ENCODE peak calls at places on chromosomes 5 and 9, in five cellular contexts. One of them, this sample, is unnamed.

GRCh38 chr9:121888438-121888775 is 204.7 kb downstream of the TTLL11 start:
- DNase-seq in osteocyte: no peak
- DNase-seq in MM.1S: no peak
- DNase-seq in AG09309: peak; percentile 72
- DNase-seq in fibroblast of the aortic adventitia: peak; percentile 78
- DNase-seq in this sample: peak; percentile 96

GRCh38 chr5:176776916-176777315 is 33.4 kb upstream of the UNC5A start:
- DNase-seq in osteocyte: peak; percentile 66
- DNase-seq in MM.1S: no peak
- DNase-seq in AG09309: no peak
- DNase-seq in fibroblast of the aortic adventitia: no peak
- DNase-seq in this sample: no peak

GRCh38 chr5:38673671-38674071 is 117.2 kb upstream of the LIFR start:
- DNase-seq in osteocyte: peak; percentile 40
- DNase-seq in MM.1S: no peak
- DNase-seq in AG09309: no peak
- DNase-seq in fibroblast of the aortic adventitia: no peak
- DNase-seq in this sample: no peak

GRCh38 chr9:36941441-36941840 is 92.6 kb downstream of the PAX5 start:
- DNase-seq in osteocyte: peak; percentile 54
- DNase-seq in MM.1S: no peak
- DNase-seq in AG09309: no peak
- DNase-seq in fibroblast of the aortic adventitia: no peak
- DNase-seq in this sample: no peak

GRCh38 chr9:128203842-128204551 is 818 bp downstream of the DNM1 start:
- DNase-seq in osteocyte: no peak
- DNase-seq in MM.1S: no peak
- DNase-seq in AG09309: no peak
- DNase-seq in fibroblast of the aortic adventitia: peak; percentile 37
- DNase-seq in this sample: peak; percentile 34

GRCh38 chr5:151328734-151329133 is 18.6 kb downstream of the SLC36A2 start:
- DNase-seq in osteocyte: peak; percentile 8
- DNase-seq in MM.1S: no peak
- DNase-seq in AG09309: no peak
- DNase-seq in fibroblast of the aortic adventitia: no peak
- DNase-seq in this sample: no peak

GRCh38 chr5:180486636-180487149 is 7.5 kb upstream of the CNOT6 start:
- DNase-seq in osteocyte: no peak
- DNase-seq in MM.1S: no peak
- DNase-seq in AG09309: no peak
- DNase-seq in fibroblast of the aortic adventitia: no peak
- DNase-seq in this sample: no peak

GRCh38 chr5:171617787-171618690 is 167.6 kb upstream of the SMIM23 start:
- DNase-seq in osteocyte: no peak
- DNase-seq in MM.1S: no peak
- DNase-seq in AG09309: no peak
- DNase-seq in fibroblast of the aortic adventitia: no peak
- DNase-seq in this sample: no peak

GRCh38 chr5:150512368-150512747 is 4.4 kb downstream of the NDST1 start:
- DNase-seq in osteocyte: no peak
- DNase-seq in MM.1S: no peak
- DNase-seq in AG09309: no peak
- DNase-seq in fibroblast of the aortic adventitia: peak; percentile 73
- DNase-seq in this sample: no peak

GRCh38 chr5:179406031-179406681 is 60.9 kb upstream of the ADAMTS2 start:
- DNase-seq in osteocyte: peak; percentile 83
- DNase-seq in MM.1S: no peak
- DNase-seq in AG09309: no peak
- DNase-seq in fibroblast of the aortic adventitia: peak; percentile 16
- DNase-seq in this sample: no peak

GRCh38 chr5:161299053-161299452 is 247.5 kb downstream of the GABRB2 start:
- DNase-seq in osteocyte: no peak
- DNase-seq in MM.1S: no peak
- DNase-seq in AG09309: no peak
- DNase-seq in fibroblast of the aortic adventitia: no peak
- DNase-seq in this sample: no peak

GRCh38 chr5:179154991-179155955 is 95.1 kb downstream of the ZNF354C start:
- DNase-seq in osteocyte: no peak
- DNase-seq in MM.1S: peak; percentile 55
- DNase-seq in AG09309: no peak
- DNase-seq in fibroblast of the aortic adventitia: no peak
- DNase-seq in this sample: no peak

GRCh38 chr5:82991678-82992323 is 85.4 kb downstream of the TMEM167A start:
- DNase-seq in osteocyte: no peak
- DNase-seq in MM.1S: no peak
- DNase-seq in AG09309: no peak
- DNase-seq in fibroblast of the aortic adventitia: no peak
- DNase-seq in this sample: peak; percentile 35

GRCh38 chr9:23088932-23089364 is 642.3 kb downstream of the DMRTA1 start:
- DNase-seq in osteocyte: no peak
- DNase-seq in MM.1S: no peak
- DNase-seq in AG09309: no peak
- DNase-seq in fibroblast of the aortic adventitia: peak; percentile 6
- DNase-seq in this sample: no peak

GRCh38 chr5:141475625-141476131 is at the start of gene PCDHGC3:
- DNase-seq in osteocyte: peak; percentile 91
- DNase-seq in MM.1S: peak; percentile 86
- DNase-seq in AG09309: peak; percentile 87
- DNase-seq in fibroblast of the aortic adventitia: peak; percentile 97
- DNase-seq in this sample: peak; percentile 97

GRCh38 chr9:90502134-90502533 is 140.5 kb downstream of the DIRAS2 start:
- DNase-seq in osteocyte: no peak
- DNase-seq in MM.1S: no peak
- DNase-seq in AG09309: no peak
- DNase-seq in fibroblast of the aortic adventitia: no peak
- DNase-seq in this sample: peak; percentile 0

GRCh38 chr9:91424403-91425176 is 958 bp upstream of the NFIL3 start:
- DNase-seq in osteocyte: peak; percentile 87
- DNase-seq in MM.1S: peak; percentile 84
- DNase-seq in AG09309: peak; percentile 70
- DNase-seq in fibroblast of the aortic adventitia: peak; percentile 91
- DNase-seq in this sample: peak; percentile 79

GRCh38 chr5:71778678-71779276 is 59.7 kb downstream of the CARTPT start:
- DNase-seq in osteocyte: no peak
- DNase-seq in MM.1S: peak; percentile 27
- DNase-seq in AG09309: no peak
- DNase-seq in fibroblast of the aortic adventitia: peak; percentile 65
- DNase-seq in this sample: peak; percentile 54

GRCh38 chr9:127838375-127839078 is 15.9 kb downstream of the ENG start:
- DNase-seq in osteocyte: peak; percentile 93
- DNase-seq in MM.1S: no peak
- DNase-seq in AG09309: peak; percentile 82
- DNase-seq in fibroblast of the aortic adventitia: peak; percentile 95
- DNase-seq in this sample: peak; percentile 90

GRCh38 chr9:95572370-95573151 is 55.8 kb upstream of the PTCH1 start:
- DNase-seq in osteocyte: no peak
- DNase-seq in MM.1S: no peak
- DNase-seq in AG09309: peak; percentile 45
- DNase-seq in fibroblast of the aortic adventitia: peak; percentile 51
- DNase-seq in this sample: no peak

GRCh38 chr9:6498982-6499381 is 86.0 kb downstream of the UHRF2 start:
- DNase-seq in osteocyte: no peak
- DNase-seq in MM.1S: no peak
- DNase-seq in AG09309: no peak
- DNase-seq in fibroblast of the aortic adventitia: peak; percentile 57
- DNase-seq in this sample: peak; percentile 46

GRCh38 chr5:6545770-6546690 is 86.8 kb downstream of the NSUN2 start:
- DNase-seq in osteocyte: peak; percentile 72
- DNase-seq in MM.1S: no peak
- DNase-seq in AG09309: no peak
- DNase-seq in fibroblast of the aortic adventitia: no peak
- DNase-seq in this sample: no peak

GRCh38 chr5:13985736-13986418 is 41.4 kb upstream of the DNAH5 start:
- DNase-seq in osteocyte: peak; percentile 92
- DNase-seq in MM.1S: no peak
- DNase-seq in AG09309: peak; percentile 57
- DNase-seq in fibroblast of the aortic adventitia: peak; percentile 83
- DNase-seq in this sample: peak; percentile 82

GRCh38 chr9:4550777-4551476 is 60.7 kb downstream of the SLC1A1 start:
- DNase-seq in osteocyte: no peak
- DNase-seq in MM.1S: no peak
- DNase-seq in AG09309: no peak
- DNase-seq in fibroblast of the aortic adventitia: peak; percentile 52
- DNase-seq in this sample: peak; percentile 23

GRCh38 chr9:135479469-135480052 is at the start of gene PPP1R26:
- DNase-seq in osteocyte: no peak
- DNase-seq in MM.1S: peak; percentile 43
- DNase-seq in AG09309: no peak
- DNase-seq in fibroblast of the aortic adventitia: no peak
- DNase-seq in this sample: no peak

GRCh38 chr5:32232441-32233219 is 58.5 kb upstream of the GOLPH3 start:
- DNase-seq in osteocyte: peak; percentile 88
- DNase-seq in MM.1S: peak; percentile 75
- DNase-seq in AG09309: peak; percentile 20
- DNase-seq in fibroblast of the aortic adventitia: peak; percentile 81
- DNase-seq in this sample: peak; percentile 72

DNA sequence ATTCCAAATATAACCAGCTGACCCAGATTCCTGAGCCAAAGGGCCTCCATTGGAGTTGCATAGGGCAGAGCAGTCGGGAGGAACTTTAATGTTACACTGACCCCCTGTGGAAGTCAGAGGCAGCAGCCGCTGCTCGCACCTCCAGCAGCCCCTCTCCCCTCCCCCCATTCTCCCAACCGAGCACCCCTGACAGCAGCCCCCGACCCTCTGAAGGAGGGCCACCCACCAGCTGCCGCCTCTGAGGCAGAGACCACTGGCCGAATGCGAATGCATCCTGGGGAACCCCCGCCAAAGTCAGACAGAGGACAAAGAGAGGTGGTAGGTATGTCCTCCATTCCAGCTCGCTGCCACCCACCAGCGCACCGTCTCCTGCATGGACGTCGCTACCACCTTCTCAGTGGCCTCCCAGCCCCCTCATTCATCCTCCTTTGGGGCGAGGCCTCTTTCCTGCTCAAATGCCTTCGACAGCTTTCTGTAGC is 231.0 kb downstream of the CDK5RAP2 start:
- DNase-seq in osteocyte: no peak
- DNase-seq in MM.1S: no peak
- DNase-seq in AG09309: no peak
- DNase-seq in fibroblast of the aortic adventitia: peak; percentile 56
- DNase-seq in this sample: peak; percentile 37
- TF ChIP-seq CTCF in osteocyte: peak; percentile 74
- TF ChIP-seq CTCF in MM.1S: peak; percentile 22
- TF ChIP-seq CTCF in AG09309: peak; percentile 82
- TF ChIP-seq CTCF in fibroblast of the aortic adventitia: peak; percentile 75
- TF ChIP-seq CTCF in this sample: peak; percentile 77

GRCh38 chr5:164048527-164048926 is 543.1 kb downstream of the MAT2B start:
- DNase-seq in osteocyte: no peak
- DNase-seq in MM.1S: no peak
- DNase-seq in AG09309: no peak
- DNase-seq in fibroblast of the aortic adventitia: peak; percentile 79
- DNase-seq in this sample: peak; percentile 20
- TF ChIP-seq CTCF in osteocyte: peak; percentile 53
- TF ChIP-seq CTCF in MM.1S: peak; percentile 9
- TF ChIP-seq CTCF in AG09309: no peak
- TF ChIP-seq CTCF in fibroblast of the aortic adventitia: peak; percentile 42
- TF ChIP-seq CTCF in this sample: peak; percentile 18

GRCh38 chr5:167565555-167565954 is 725.9 kb upstream of the WWC1 start:
- DNase-seq in osteocyte: no peak
- DNase-seq in MM.1S: peak; percentile 19
- DNase-seq in AG09309: no peak
- DNase-seq in fibroblast of the aortic adventitia: peak; percentile 35
- DNase-seq in this sample: peak; percentile 39

DNA sequence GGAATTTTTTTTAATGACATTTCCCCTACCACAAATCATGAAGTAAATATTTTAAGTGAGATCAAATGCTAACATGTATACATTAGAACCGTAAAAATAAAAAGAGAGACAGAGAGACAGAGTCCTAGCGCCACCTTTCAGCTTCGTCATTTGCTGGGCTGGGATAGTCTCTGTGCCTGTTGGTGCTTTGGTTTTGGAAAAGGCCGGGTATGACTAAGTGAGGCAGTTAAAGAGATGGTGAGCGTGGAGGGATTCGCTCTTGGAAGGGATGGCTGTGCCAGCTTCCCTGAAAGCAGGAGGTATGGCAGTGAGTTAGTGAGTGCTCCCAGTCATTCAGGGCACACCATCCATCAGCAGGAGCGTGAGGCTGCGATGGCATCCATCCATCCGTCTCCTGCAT is 729.6 kb upstream of the WWC1 start:
- DNase-seq in osteocyte: no peak
- DNase-seq in MM.1S: no peak
- DNase-seq in AG09309: no peak
- DNase-seq in fibroblast of the aortic adventitia: no peak
- DNase-seq in this sample: no peak
- TF ChIP-seq CTCF in osteocyte: no peak
- TF ChIP-seq CTCF in MM.1S: no peak
- TF ChIP-seq CTCF in AG09309: no peak
- TF ChIP-seq CTCF in fibroblast of the aortic adventitia: no peak
- TF ChIP-seq CTCF in this sample: no peak

GRCh38 chr5:116574682-116575634 is at the start of gene SEMA6A:
- DNase-seq in osteocyte: peak; percentile 95
- DNase-seq in MM.1S: peak; percentile 92
- DNase-seq in AG09309: peak; percentile 35
- DNase-seq in fibroblast of the aortic adventitia: peak; percentile 72
- DNase-seq in this sample: peak; percentile 90
- TF ChIP-seq CTCF in osteocyte: peak; percentile 9
- TF ChIP-seq CTCF in MM.1S: no peak
- TF ChIP-seq CTCF in AG09309: no peak
- TF ChIP-seq CTCF in fibroblast of the aortic adventitia: no peak
- TF ChIP-seq CTCF in this sample: no peak

GRCh38 chr5:50318220-50318619 is 122.9 kb downstream of the EMB start:
- DNase-seq in osteocyte: no peak
- DNase-seq in MM.1S: no peak
- DNase-seq in AG09309: no peak
- DNase-seq in fibroblast of the aortic adventitia: no peak
- DNase-seq in this sample: no peak

GRCh38 chr5:50325237-50325832 is 115.8 kb downstream of the EMB start:
- DNase-seq in osteocyte: no peak
- DNase-seq in MM.1S: peak; percentile 35
- DNase-seq in AG09309: no peak
- DNase-seq in fibroblast of the aortic adventitia: peak; percentile 59
- DNase-seq in this sample: peak; percentile 26

DNA sequence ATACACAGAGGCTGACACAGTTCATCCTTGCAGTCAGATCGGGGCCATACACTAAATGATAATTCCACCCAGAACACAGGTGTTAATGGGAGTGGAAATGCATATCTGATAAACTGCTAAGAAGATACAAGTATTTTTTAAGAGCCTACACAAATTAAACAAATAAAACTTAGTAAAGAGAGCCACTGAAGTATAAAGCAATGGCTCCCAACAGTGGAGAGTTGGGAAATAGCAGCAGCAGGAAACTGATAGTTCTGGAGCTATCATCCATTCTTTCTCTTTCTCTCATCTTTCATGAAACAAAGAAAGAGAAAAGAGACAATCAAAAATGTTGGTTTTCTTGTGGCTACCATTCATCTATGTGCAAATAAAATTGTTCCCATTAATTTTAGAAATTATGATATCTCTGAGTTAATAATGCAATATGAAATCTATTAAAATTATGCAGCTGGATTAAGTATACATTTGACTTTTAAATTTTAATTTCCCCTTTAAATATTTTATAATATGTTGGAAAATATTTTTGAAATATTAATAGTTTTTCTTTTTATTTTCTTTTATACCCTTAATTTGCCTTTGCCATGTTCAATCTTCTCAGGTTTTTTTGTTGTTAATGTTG is 120.8 kb downstream of the EMB start:
- DNase-seq in osteocyte: no peak
- DNase-seq in MM.1S: no peak
- DNase-seq in AG09309: no peak
- DNase-seq in fibroblast of the aortic adventitia: peak; percentile 31
- DNase-seq in this sample: no peak
- TF ChIP-seq CTCF in osteocyte: peak; percentile 9
- TF ChIP-seq CTCF in MM.1S: peak; percentile 56
- TF ChIP-seq CTCF in AG09309: peak; percentile 30
- TF ChIP-seq CTCF in fibroblast of the aortic adventitia: peak; percentile 63
- TF ChIP-seq CTCF in this sample: no peak

This sample was measured in astrocyte of the spinal cord.